ENCODE peak calls at places on chromosomes 16 and 17, in five cellular contexts. N is glutamatergic neuron; J is BE2C; C is AG10803; Z is stimulated activated CD8-positive, alpha-beta memory T cell treated with anti-CD3 and anti-CD28 coated beads, Interleukin-4, amount 100 ng/mL, for 24 hours. T is an unnamed sample.
A peak's percentile ranks its signal among the peaks of the same experiment; 100 is the strongest.

GRCh38 chr17:78678220-78678554 is 101.0 kb upstream of the DNAH17 start:
- DNase-seq in N (no peak), J (no peak), C (no peak), Z (no peak), T (no peak)

GRCh38 chr16:89341697-89342694 is 124.5 kb downstream of the ZNF778 start:
- DNase-seq in N (no peak), J (no peak), C (no peak), Z (no peak), T (no peak)

GRCh38 chr17:7056386-7056785 is 12.5 kb upstream of the SLC16A11 start:
- DNase-seq in N (no peak), J (no peak), C (peak; percentile 54), Z (no peak), T (peak; percentile 21)

GRCh38 chr17:38898812-38899348 is 26.5 kb upstream of the LASP1NB start:
- DNase-seq in N (no peak), J (no peak), C (no peak), Z (peak; percentile 87), T (no peak)

GRCh38 chr17:70074991-70075390 is at the start of gene KCNJ16:
- DNase-seq in N (no peak), J (no peak), C (no peak), Z (no peak), T (no peak)

GRCh38 chr16:14015017-14015416 is 56.1 kb upstream of the MRTFB start:
- DNase-seq in N (no peak), J (no peak), C (peak; percentile 22), Z (no peak), T (peak; percentile 69)

GRCh38 chr16:19396555-19397011 is 21.1 kb upstream of the TMC5 start:
- DNase-seq in N (no peak), J (no peak), C (no peak), Z (no peak), T (no peak)

GRCh38 chr17:28724500-28725165 is 1.4 kb downstream of the TLCD1 start:
- DNase-seq in N (no peak), J (no peak), C (no peak), Z (no peak), T (no peak)

GRCh38 chr16:85253127-85253941 is 141.1 kb upstream of the CIBAR2 start:
- DNase-seq in N (peak; percentile 90), J (peak; percentile 81), C (peak; percentile 37), Z (peak; percentile 49), T (peak; percentile 72)

GRCh38 chr17:64009571-64010402 is 10.6 kb downstream of the ICAM2 start:
- DNase-seq in N (no peak), J (no peak), C (no peak), Z (no peak), T (no peak)

GRCh38 chr17:64214950-64215349 is 48.1 kb downstream of the TEX2 start:
- DNase-seq in N (no peak), J (no peak), C (no peak), Z (no peak), T (peak; percentile 34)

GRCh38 chr16:75317101-75317522 is 65.7 kb upstream of the BCAR1 start:
- DNase-seq in N (no peak), J (no peak), C (no peak), Z (no peak), T (no peak)

GRCh38 chr17:80036715-80037477 is 454 bp downstream of the CCDC40 start:
- DNase-seq in N (peak; percentile 81), J (peak; percentile 71), C (no peak), Z (peak; percentile 4), T (peak; percentile 71)

GRCh38 chr16:3674513-3675295 is 20.2 kb downstream of the DNASE1 start:
- DNase-seq in N (peak; percentile 44), J (no peak), C (no peak), Z (no peak), T (no peak)

GRCh38 chr17:251531-251930 is 70.1 kb upstream of the DOC2B start:
- DNase-seq in N (no peak), J (no peak), C (no peak), Z (no peak), T (no peak)

GRCh38 chr17:73719588-73720071 is 75.4 kb upstream of the SDK2 start:
- DNase-seq in N (peak; percentile 61), J (peak; percentile 96), C (no peak), Z (no peak), T (no peak)

GRCh38 chr16:10172848-10173655 is 9.2 kb downstream of the GRIN2A start:
- DNase-seq in N (no peak), J (no peak), C (peak; percentile 19), Z (no peak), T (no peak)

GRCh38 chr16:54128629-54129230 is 157.9 kb downstream of the IRX3 start:
- DNase-seq in N (no peak), J (no peak), C (no peak), Z (no peak), T (no peak)

GRCh38 chr17:81391964-81392908 is 3.0 kb upstream of the BAHCC1 start:
- DNase-seq in N (no peak), J (no peak), C (peak; percentile 83), Z (no peak), T (peak; percentile 71)

GRCh38 chr17:78717431-78717980 is 64.6 kb downstream of the CYTH1 start:
- DNase-seq in N (peak; percentile 57), J (peak; percentile 42), C (peak; percentile 49), Z (no peak), T (peak; percentile 25)

GRCh38 chr17:12851901-12852435 is 62.7 kb downstream of the ARHGAP44 start:
- DNase-seq in N (no peak), J (no peak), C (no peak), Z (no peak), T (no peak)

GRCh38 chr16:12439443-12440232 is 364.0 kb downstream of the CPPED1 start:
- DNase-seq in N (no peak), J (no peak), C (no peak), Z (no peak), T (no peak)

GRCh38 chr17:78040561-78041400 is 82.3 kb downstream of the TNRC6C start:
- DNase-seq in N (no peak), J (peak; percentile 72), C (peak; percentile 61), Z (no peak), T (peak; percentile 77)

GRCh38 chr17:82008941-82009405 is 13.7 kb downstream of the CENPX start:
- DNase-seq in N (no peak), J (no peak), C (no peak), Z (no peak), T (no peak)

GRCh38 chr17:45791935-45792334 is 7.8 kb downstream of the CRHR1 start:
- DNase-seq in N (no peak), J (no peak), C (no peak), Z (no peak), T (no peak)

GRCh38 chr17:77286641-77287431 is 146.1 kb downstream of the SEC14L1 start:
- DNase-seq in N (no peak), J (peak; percentile 77), C (peak; percentile 20), Z (no peak), T (peak; percentile 31)

GRCh38 chr16:88005148-88005547 is 53.9 kb downstream of the BANP start:
- DNase-seq in N (peak; percentile 77), J (no peak), C (no peak), Z (no peak), T (no peak)

GRCh38 chr17:58272367-58273280 is 8.1 kb downstream of the MPO start:
- DNase-seq in N (no peak), J (no peak), C (no peak), Z (no peak), T (no peak)

GRCh38 chr17:81991684-81992513 is 14.5 kb downstream of the ASPSCR1 start:
- DNase-seq in N (peak; percentile 24), J (peak; percentile 91), C (peak; percentile 72), Z (no peak), T (peak; percentile 82)

GRCh38 chr17:6365187-6365943 is 69.6 kb downstream of the AIPL1 start:
- DNase-seq in N (no peak), J (no peak), C (peak; percentile 62), Z (no peak), T (peak; percentile 50)

GRCh38 chr17:6138761-6139446 is 68.7 kb downstream of the WSCD1 start:
- DNase-seq in N (no peak), J (no peak), C (no peak), Z (no peak), T (no peak)

GRCh38 chr17:82246365-82247174 is 17.7 kb downstream of the SLC16A3 start:
- DNase-seq in N (no peak), J (peak; percentile 60), C (peak; percentile 57), Z (no peak), T (no peak)